ENCODE peak calls at places on chromosomes 7 and 10, in five cellular contexts. E is stomach, L is A549, X is transverse colon, N is tibial nerve. P is an unnamed sample.

GRCh38 chr7:44762300-44762699 is 13.7 kb downstream of the ZMIZ2 start:
- DNase-seq in E (no peak), L (no peak), X (no peak), N (no peak), P (no peak)

GRCh38 chr10:18472977-18473376 is 178.4 kb downstream of the NSUN6 start:
- DNase-seq in E (no peak), L (no peak), X (no peak), N (no peak), P (no peak)

GRCh38 chr10:57395921-57396320 is 871.8 kb downstream of the IPMK start:
- DNase-seq in E (no peak), L (no peak), X (no peak), N (no peak), P (no peak)

GRCh38 chr7:101507791-101508252 is 121.3 kb downstream of the MYL10 start:
- DNase-seq in E (no peak), L (peak; percentile 70), X (peak; percentile 14), N (no peak), P (no peak)

GRCh38 chr7:95723583-95724180 is 48.7 kb upstream of the DYNC1I1 start:
- DNase-seq in E (no peak), L (peak; percentile 51), X (no peak), N (no peak), P (no peak)

GRCh38 chr10:60968504-60968903 is 24.5 kb upstream of the RHOBTB1 start:
- DNase-seq in E (no peak), L (no peak), X (no peak), N (no peak), P (no peak)

GRCh38 chr7:84188811-84189405 is 5.7 kb downstream of the SEMA3A start:
- DNase-seq in E (no peak), L (no peak), X (no peak), N (no peak), P (no peak)

GRCh38 chr10:51469666-51470065 is 229.7 kb downstream of the CSTF2T start:
- DNase-seq in E (no peak), L (no peak), X (no peak), N (no peak), P (no peak)

GRCh38 chr10:112755446-112756117 is 194.5 kb upstream of the TCF7L2 start:
- DNase-seq in E (no peak), L (no peak), X (no peak), N (no peak), P (no peak)

GRCh38 chr10:13144814-13145213 is 16.5 kb upstream of the MCM10 start:
- DNase-seq in E (no peak), L (no peak), X (no peak), N (no peak), P (no peak)

GRCh38 chr7:137325927-137326326 is 17.6 kb downstream of the PTN start:
- DNase-seq in E (no peak), L (no peak), X (no peak), N (no peak), P (no peak)

GRCh38 chr7:3825491-3825890 is 524.4 kb downstream of the SDK1 start:
- DNase-seq in E (no peak), L (no peak), X (no peak), N (no peak), P (no peak)

GRCh38 chr10:132204078-132204780 is 17.5 kb downstream of the DPYSL4 start:
- DNase-seq in E (no peak), L (no peak), X (no peak), N (no peak), P (no peak)

GRCh38 chr10:43120948-43121290 is 17.3 kb upstream of the CSGALNACT2 start:
- DNase-seq in E (peak; percentile 26), L (no peak), X (peak; percentile 26), N (no peak), P (no peak)

GRCh38 chr7:30335763-30336487 is 51.5 kb downstream of the ZNRF2 start:
- DNase-seq in E (no peak), L (no peak), X (no peak), N (no peak), P (no peak)

GRCh38 chr10:74437822-74438221 is 286.8 kb downstream of the ADK start:
- DNase-seq in E (no peak), L (peak; percentile 12), X (no peak), N (no peak), P (no peak)

GRCh38 chr7:3092468-3092867 is 48.8 kb upstream of the CARD11 start:
- DNase-seq in E (no peak), L (no peak), X (peak; percentile 46), N (no peak), P (peak; percentile 71)

GRCh38 chr10:29634764-29635625 is at the start of gene SVIL:
- DNase-seq in E (no peak), L (no peak), X (peak; percentile 75), N (peak; percentile 49), P (peak; percentile 95)

GRCh38 chr7:158558816-158559215 is 28.8 kb downstream of the PTPRN2 start:
- DNase-seq in E (no peak), L (no peak), X (no peak), N (no peak), P (no peak)

GRCh38 chr10:133102415-133103095 is 14.8 kb downstream of the ADGRA1 start:
- DNase-seq in E (no peak), L (no peak), X (no peak), N (no peak), P (no peak)

GRCh38 chr7:144835166-144835611 is 664 bp downstream of the TPK1 start:
- DNase-seq in E (peak; percentile 35), L (peak; percentile 20), X (peak; percentile 63), N (no peak), P (peak; percentile 70)

GRCh38 chr7:18555120-18555519 is 59.6 kb downstream of the HDAC9 start:
- DNase-seq in E (no peak), L (no peak), X (no peak), N (no peak), P (no peak)

GRCh38 chr7:124784879-124785818 is 19.6 kb upstream of the GPR37 start:
- DNase-seq in E (peak; percentile 56), L (peak; percentile 21), X (peak; percentile 44), N (no peak), P (no peak)

GRCh38 chr7:74006451-74007259 is 21.3 kb upstream of the ELN start:
- DNase-seq in E (peak; percentile 42), L (no peak), X (no peak), N (no peak), P (no peak)

GRCh38 chr7:16169537-16169936 is 251.8 kb downstream of the CRPPA start:
- DNase-seq in E (no peak), L (no peak), X (no peak), N (no peak), P (no peak)

GRCh38 chr7:48786951-48787350 is 137.4 kb upstream of the CDC14C start:
- DNase-seq in E (no peak), L (no peak), X (no peak), N (no peak), P (no peak)

GRCh38 chr7:80740778-80741545 is 102.5 kb downstream of the CD36 start:
- DNase-seq in E (no peak), L (no peak), X (no peak), N (no peak), P (no peak)

GRCh38 chr10:91613411-91614253 is 19.2 kb downstream of the PPP1R3C start:
- DNase-seq in E (no peak), L (peak; percentile 81), X (no peak), N (no peak), P (no peak)
- H3K27ac ChIP-seq in E (peak overlapping the region; percentile 36), L (peak overlapping the region; percentile 80), X (peak overlapping the region; percentile 62), N (no peak overlapping the region), P (peak overlapping the region; percentile 70)

GRCh38 chr7:97118306-97118917 is 914 bp downstream of the SDHAF3 start:
- DNase-seq in E (no peak), L (no peak), X (no peak), N (no peak), P (no peak)

GRCh38 chr7:97116308-97116707 is 1.2 kb upstream of the SDHAF3 start:
- DNase-seq in E (no peak), L (no peak), X (no peak), N (no peak), P (no peak)

GRCh38 chr7:97119747-97120146 is 2.2 kb downstream of the SDHAF3 start:
- DNase-seq in E (no peak), L (no peak), X (no peak), N (no peak), P (no peak)

GRCh38 chr7:97117035-97117371 is 495 bp upstream of the SDHAF3 start:
- DNase-seq in E (no peak), L (no peak), X (no peak), N (no peak), P (no peak)

DNA sequence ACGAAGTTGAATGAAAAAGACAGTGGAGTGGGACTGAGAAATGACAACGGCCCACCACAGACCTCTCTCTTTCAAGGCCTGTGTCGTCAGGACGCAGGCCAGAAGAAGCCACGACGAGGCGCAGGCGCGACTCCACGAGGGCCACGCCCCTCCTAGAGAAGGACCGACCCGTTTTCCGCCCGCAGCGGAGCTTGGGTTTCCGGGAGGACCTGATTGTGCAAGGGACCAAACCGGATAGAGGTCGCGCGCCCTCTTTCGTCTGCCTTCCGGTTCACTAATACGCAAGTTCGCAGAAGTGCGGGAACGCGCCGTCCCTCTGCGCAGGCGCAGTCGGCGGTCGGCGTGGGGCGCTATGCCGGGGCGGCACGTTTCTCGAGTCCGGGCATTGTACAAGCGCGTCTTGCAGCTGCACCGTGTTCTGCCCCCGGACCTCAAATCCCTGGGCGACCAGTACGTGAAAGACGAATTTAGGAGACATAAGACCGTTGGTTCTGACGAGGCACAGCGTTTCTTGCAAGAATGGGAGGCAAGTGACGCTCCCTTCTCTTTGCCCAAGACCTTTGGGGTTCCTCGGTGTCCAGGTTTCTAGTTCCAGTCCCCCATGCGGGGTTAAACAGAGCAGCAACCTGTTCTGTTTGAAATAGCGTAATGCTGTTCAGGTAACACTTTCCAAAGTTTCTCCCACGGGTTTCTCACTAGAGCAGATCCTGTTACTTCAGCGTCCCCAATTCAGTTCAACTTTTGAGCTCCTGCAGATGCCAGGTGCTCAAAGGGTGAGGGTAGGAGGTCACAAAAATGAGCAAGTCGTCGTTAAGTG is at the start of gene SDHAF3:
- DNase-seq in E (peak; percentile 98), L (peak; percentile 96), X (peak; percentile 98), N (peak; percentile 91), P (peak; percentile 99)
- TF ChIP-seq EP300 in E (no peak), L (no peak), X (no peak), N (peak; percentile 90), P (peak; percentile 83)

GRCh38 chr7:128790297-128791037 is 1.3 kb upstream of the CCDC136 start:
- DNase-seq in E (no peak), L (no peak), X (no peak), N (no peak), P (no peak)

GRCh38 chr7:128791121-128791967 is 424 bp upstream of the CCDC136 start:
- DNase-seq in E (peak; percentile 83), L (peak; percentile 70), X (peak; percentile 83), N (no peak), P (peak; percentile 89)

GRCh38 chr7:128792471-128793183 is 859 bp downstream of the CCDC136 start:
- DNase-seq in E (no peak), L (no peak), X (no peak), N (no peak), P (peak; percentile 78)

GRCh38 chr7:128793184-128793552 is 1.4 kb downstream of the CCDC136 start:
- DNase-seq in E (no peak), L (no peak), X (no peak), N (no peak), P (no peak)

DNA sequence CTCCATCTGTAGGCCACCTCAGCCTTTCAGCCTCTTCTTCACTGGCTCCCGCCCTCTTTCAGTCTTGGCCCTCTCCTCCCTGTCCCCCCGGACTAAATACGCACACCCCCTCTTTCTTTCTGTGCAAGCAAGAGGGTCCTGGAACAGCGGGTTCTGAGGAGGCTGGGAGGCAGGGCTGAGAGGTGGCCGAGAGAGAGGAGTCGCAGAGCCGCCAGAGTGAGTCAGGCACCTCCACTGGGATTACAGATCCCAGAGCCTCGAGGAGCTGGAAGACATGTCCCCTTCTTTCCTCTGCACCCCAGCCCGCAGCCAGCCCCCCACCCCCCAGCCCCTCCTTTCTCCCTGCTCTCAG is at the start of gene CCDC136:
- DNase-seq in E (no peak), L (no peak), X (no peak), N (no peak), P (no peak)
- H3K27ac ChIP-seq in E (peak within 1 kb of the TSS; percentile 77), L (peak within 1 kb of the TSS; percentile 92), X (peak within 1 kb of the TSS; percentile 75), N (no peak within 1 kb of the TSS), P (peak within 1 kb of the TSS; percentile 83)

GRCh38 chr10:63236113-63236935 is 103.2 kb downstream of the NRBF2 start:
- DNase-seq in E (no peak), L (peak; percentile 65), X (no peak), N (no peak), P (no peak)
- TF ChIP-seq EP300 in E (no peak), L (no peak), X (no peak), N (no peak), P (no peak)